ENCODE peak calls at places on chromosomes 1 and 21, in six cellular contexts. V is C1 segment of cervical spinal cord, Y is HCT116, G is cardiac septum, O is AG04450, F is NCI-H2081. Q is an unnamed sample.

GRCh38 chr1:119664057-119664456 is 16.0 kb upstream of the ZNF697 start:
- DNase-seq in V (no peak), Y (no peak), G (no peak), O (no peak), F (no peak), Q (no peak)

GRCh38 chr1:186188004-186188539 is 187.0 kb downstream of the TPR start:
- DNase-seq in V (no peak), Y (peak), G (no peak), O (peak), F (no peak), Q (no peak)

GRCh38 chr1:82318921-82319320 is 518.2 kb downstream of the ADGRL2 start:
- DNase-seq in V (no peak), Y (no peak), G (no peak), O (no peak), F (no peak), Q (no peak)

GRCh38 chr1:202207292-202207691 is 13.7 kb downstream of the LGR6 start:
- DNase-seq in V (no peak), Y (no peak), G (no peak), O (no peak), F (no peak), Q (no peak)

GRCh38 chr21:35824136-35824535 is 236.2 kb downstream of the SETD4 start:
- DNase-seq in V (no peak), Y (no peak), G (no peak), O (no peak), F (no peak), Q (no peak)

GRCh38 chr1:4000811-4001251 is 100.8 kb upstream of the C1orf174 start:
- DNase-seq in V (no peak), Y (no peak), G (peak), O (no peak), F (no peak), Q (no peak)

GRCh38 chr1:26126321-26127084 is 14.9 kb downstream of the PDIK1L start:
- DNase-seq in V (no peak), Y (no peak), G (no peak), O (no peak), F (no peak), Q (no peak)

GRCh38 chr1:6491480-6491962 is at the start of gene PLEKHG5:
- DNase-seq in V (no peak), Y (peak), G (no peak), O (no peak), F (no peak), Q (no peak)

GRCh38 chr1:157517026-157517425 is 35.3 kb downstream of the FCRL5 start:
- DNase-seq in V (no peak), Y (no peak), G (no peak), O (no peak), F (no peak), Q (no peak)

GRCh38 chr1:164628758-164629157 is 69.8 kb downstream of the PBX1 start:
- DNase-seq in V (no peak), Y (no peak), G (no peak), O (no peak), F (no peak), Q (no peak)

Q was measured in caudate nucleus.